ENCODE peak calls at places on chromosomes 11 and 22, in five cellular contexts. Y, B, C, R and V are unnamed samples.

GRCh38 chr11:66085071-66085470 is 15.0 kb downstream of the PACS1 start:
- DNase-seq in R (no peak), C (no peak), Y (no peak), B (no peak), V (no peak)

GRCh38 chr11:65911682-65912568 is 6.9 kb downstream of the C11orf68 start:
- DNase-seq in B (no peak), Y (no peak), C (no peak), R (peak), V (peak)

GRCh38 chr11:35618497-35619029 is 303 bp downstream of the FJX1 start:
- DNase-seq in C (peak), Y (no peak), R (no peak), B (peak), V (peak)

GRCh38 chr22:50027639-50028537 is 15.3 kb upstream of the IL17REL start:
- DNase-seq in Y (no peak), C (peak), R (no peak), B (peak), V (peak)

GRCh38 chr11:20599424-20600346 is at the start of gene SLC6A5:
- DNase-seq in C (no peak), B (peak), Y (no peak), R (peak), V (peak)

GRCh38 chr22:38075105-38075825 is 8.7 kb downstream of the SLC16A8 start:
- DNase-seq in Y (no peak), R (no peak), B (no peak), C (no peak), V (no peak)

GRCh38 chr11:76615950-76616349 is 54.6 kb downstream of the LRRC32 start:
- DNase-seq in Y (no peak), R (no peak), B (no peak), C (no peak), V (no peak)

GRCh38 chr22:32731372-32731771 is 70.1 kb upstream of the TIMP3 start:
- DNase-seq in Y (no peak), R (no peak), C (no peak), B (no peak), V (no peak)

GRCh38 chr22:32847067-32847491 is 45.6 kb downstream of the TIMP3 start:
- DNase-seq in R (no peak), C (no peak), B (no peak), Y (no peak), V (no peak)